ENCODE peak calls at places on chromosomes 4 and X, in nine cellular contexts. U is H7; J is GDM1; V is fibroblast of lung; A is CD8-positive, alpha-beta memory T cell; Z is hepatic stellate cell; P is lower leg skin; M is GM23248; O is Peyer's patch. X is an unnamed sample.

GRCh38 chrX:49838374-49838773 is 9.3 kb downstream of the PAGE4 start:
- DNase-seq in P (no peak), O (peak), A (no peak), U (peak), J (no peak), Z (peak), M (peak), V (peak), X (peak)

GRCh38 chr4:145618912-145619638 is at the start of gene MMAA:
- DNase-seq in M (peak), J (peak), A (peak), O (peak), P (peak), U (peak), V (peak), Z (peak), X (peak)

GRCh38 chr4:181157647-181158046 is 1085.6 kb upstream of the TENM3 start:
- DNase-seq in O (no peak), J (no peak), M (no peak), U (no peak), Z (no peak), V (no peak), P (no peak), A (no peak), X (no peak)

GRCh38 chr4:5338511-5338910 is 287.2 kb downstream of the STK32B start:
- DNase-seq in U (no peak), Z (no peak), P (no peak), V (no peak), A (no peak), O (no peak), M (peak), J (no peak), X (no peak)

GRCh38 chr4:4854649-4855292 is 4.7 kb upstream of the MSX1 start:
- DNase-seq in V (no peak), P (no peak), Z (no peak), A (no peak), M (no peak), U (peak), O (no peak), J (no peak), X (no peak)

GRCh38 chrX:129741880-129742758 is 3.3 kb downstream of the XPNPEP2 start:
- DNase-seq in O (no peak), Z (no peak), P (no peak), A (no peak), U (peak), J (no peak), V (no peak), M (no peak), X (peak)

GRCh38 chrX:107429090-107429489 is 20.4 kb upstream of the FRMPD3 start:
- DNase-seq in A (peak), J (no peak), Z (no peak), M (peak), V (peak), P (no peak), O (no peak), U (no peak), X (no peak)

GRCh38 chr4:26127851-26128337 is 192.9 kb upstream of the RBPJ start:
- DNase-seq in Z (no peak), J (no peak), A (no peak), P (peak), U (no peak), M (peak), V (no peak), O (no peak), X (no peak)

GRCh38 chr4:84681488-84682274 is 98.8 kb downstream of the CDS1 start:
- DNase-seq in J (no peak), P (no peak), A (no peak), U (no peak), Z (peak), O (peak), M (peak), V (peak), X (no peak)

GRCh38 chrX:47646636-47647035 is 3.7 kb downstream of the ELK1 start:
- DNase-seq in M (no peak), Z (no peak), J (no peak), V (no peak), O (no peak), U (no peak), A (no peak), P (no peak), X (no peak)

GRCh38 chrX:95029571-95029970 is 1355.6 kb downstream of the FAM133A start:
- DNase-seq in P (no peak), V (no peak), O (no peak), A (no peak), M (no peak), J (no peak), U (no peak), Z (no peak), X (no peak)

GRCh38 chrX:85024044-85024443 is 20.4 kb downstream of the APOOL start:
- DNase-seq in V (no peak), A (no peak), J (no peak), Z (no peak), U (no peak), M (peak), O (no peak), P (no peak), X (no peak)

GRCh38 chrX:1554469-1555210 is 17.7 kb upstream of the P2RY8 start:
- DNase-seq in Z (no peak), A (peak), M (no peak), O (peak), V (no peak), J (no peak), P (peak), U (no peak), X (no peak)

GRCh38 chrX:150451953-150452352 is 88.8 kb downstream of the MAMLD1 start:
- DNase-seq in U (no peak), Z (no peak), V (no peak), J (no peak), O (no peak), M (no peak), P (no peak), A (no peak), X (no peak)

GRCh38 chrX:107731831-107732502 is 43.6 kb downstream of the TSC22D3 start:
- DNase-seq in O (peak), M (peak), Z (peak), A (no peak), J (peak), V (peak), U (peak), P (peak), X (peak)

GRCh38 chrX:12360991-12361598 is 222.8 kb downstream of the FRMPD4 start:
- DNase-seq in Z (no peak), A (no peak), U (no peak), J (no peak), P (no peak), V (peak), O (no peak), M (no peak), X (no peak)

GRCh38 chrX:107205770-107206696 is at the start of the genes DNAAF6 and NUP62CL:
- DNase-seq in Z (no peak), M (peak), A (peak), P (no peak), J (no peak), V (peak), O (peak), U (peak), X (peak)

GRCh38 chr4:51906167-51906647 is 63.3 kb downstream of the DCUN1D4 start:
- DNase-seq in J (peak), V (no peak), U (no peak), O (no peak), P (no peak), Z (no peak), A (no peak), M (no peak), X (no peak)

GRCh38 chrX:108068121-108068520 is 23.2 kb downstream of the PSMD10 start:
- DNase-seq in Z (no peak), V (no peak), J (no peak), P (no peak), M (no peak), U (no peak), O (no peak), A (no peak), X (no peak)

GRCh38 chrX:138859421-138859820 is 147.9 kb upstream of the FGF13 start:
- DNase-seq in P (no peak), O (no peak), M (peak), V (peak), Z (no peak), J (no peak), A (no peak), U (no peak), X (no peak)

GRCh38 chr4:73964862-73965611 is 16.8 kb downstream of the PF4 start:
- DNase-seq in Z (no peak), M (peak), U (peak), O (peak), A (no peak), V (no peak), P (no peak), J (no peak), X (peak)

GRCh38 chr4:15976456-15977096 is 13.6 kb upstream of the FGFBP2 start:
- DNase-seq in U (peak), V (no peak), P (no peak), A (no peak), M (peak), Z (no peak), O (no peak), J (no peak), X (peak)

GRCh38 chr4:43337707-43338106 is 445.2 kb downstream of the GRXCR1 start:
- DNase-seq in Z (peak), M (peak), P (no peak), A (no peak), O (no peak), J (no peak), V (peak), U (no peak), X (no peak)

GRCh38 chr4:76499461-76499860 is 64.4 kb downstream of the SHROOM3 start:
- DNase-seq in P (no peak), Z (no peak), U (no peak), J (no peak), A (no peak), M (no peak), V (no peak), O (peak), X (no peak)

GRCh38 chr4:55385201-55385649 is 10.5 kb upstream of the TMEM165 start:
- DNase-seq in U (no peak), M (no peak), A (no peak), V (no peak), P (no peak), J (no peak), Z (no peak), O (no peak), X (no peak)

GRCh38 chr4:67746797-67747495 is 7.2 kb downstream of the GNRHR start:
- DNase-seq in J (no peak), U (no peak), M (peak), P (no peak), V (peak), O (no peak), A (no peak), Z (peak), X (peak)

GRCh38 chr4:7034262-7035081 is 8.7 kb upstream of the TADA2B start:
- DNase-seq in J (no peak), O (no peak), V (peak), Z (peak), U (peak), M (peak), A (no peak), P (no peak), X (peak)

GRCh38 chr4:6701371-6701770 is 7.7 kb downstream of the S100P start:
- DNase-seq in A (no peak), P (no peak), M (no peak), O (peak), V (no peak), Z (no peak), J (no peak), U (peak), X (peak)

GRCh38 chrX:71178908-71179307 is 34.3 kb downstream of the NLGN3 start:
- DNase-seq in J (peak), A (peak), P (no peak), V (peak), Z (peak), M (peak), O (peak), U (peak), X (peak)

GRCh38 chrX:34629572-34629971 is 27.5 kb downstream of the TMEM47 start:
- DNase-seq in Z (no peak), O (no peak), P (no peak), U (no peak), V (peak), M (peak), J (no peak), A (no peak), X (no peak)

GRCh38 chr4:913280-913618 is 18.9 kb downstream of the GAK start:
- DNase-seq in U (no peak), J (no peak), O (no peak), Z (no peak), M (no peak), V (no peak), P (no peak), A (peak), X (no peak)